ENCODE peak calls at places on chromosomes 7 and 10, in four cellular contexts. L is HepG2, Z is GM12878, M is K562. U is an unnamed sample.

GRCh38 chr10:70178139-70178725 is 7.9 kb upstream of the SAR1A start:
- DNase-seq in L (no peak), Z (no peak), M (no peak), U (no peak)

GRCh38 chr10:46020871-46021553 is 9.4 kb downstream of the NCOA4 start:
- DNase-seq in L (peak), Z (no peak), M (no peak), U (no peak)

GRCh38 chr7:73696372-73696771 is 13.0 kb downstream of the BUD23 start:
- DNase-seq in L (no peak), Z (no peak), M (no peak), U (no peak)

GRCh38 chr10:21020545-21020944 is 123.4 kb upstream of the NEBL start:
- DNase-seq in L (peak), Z (peak), M (peak), U (peak)

GRCh38 chr10:110067960-110068770 is 60.4 kb downstream of the ADD3 start:
- DNase-seq in L (peak), Z (no peak), M (peak), U (peak)

GRCh38 chr7:108570146-108570755 is 577 bp downstream of the DNAJB9 start:
- DNase-seq in L (peak), Z (no peak), M (peak), U (peak)

GRCh38 chr10:125002423-125003145 is 60.7 kb downstream of the ZRANB1 start:
- DNase-seq in L (no peak), Z (no peak), M (no peak), U (no peak)

GRCh38 chr7:46859963-46860475 is 721.9 kb downstream of the TNS3 start:
- DNase-seq in L (no peak), Z (no peak), M (no peak), U (no peak)

GRCh38 chr10:106440355-106440754 is 724.2 kb downstream of the SORCS1 start:
- DNase-seq in L (no peak), Z (no peak), M (no peak), U (no peak)

GRCh38 chr10:86688398-86688921 is 20.1 kb downstream of the LDB3 start:
- DNase-seq in L (peak), Z (no peak), M (peak), U (peak)

GRCh38 chr10:9219860-9220259 is 1165.4 kb downstream of the GATA3 start:
- DNase-seq in L (no peak), Z (no peak), M (no peak), U (no peak)

GRCh38 chr10:58775960-58776574 is 263.4 kb downstream of the BICC1 start:
- DNase-seq in L (no peak), Z (no peak), M (no peak), U (no peak)

GRCh38 chr10:49569031-49569765 is 30.3 kb upstream of the ERCC6 start:
- DNase-seq in L (no peak), Z (no peak), M (no peak), U (no peak)

GRCh38 chr10:125144693-125145623 is 15.4 kb downstream of the CTBP2 start:
- DNase-seq in L (no peak), Z (no peak), M (peak), U (peak)

GRCh38 chr10:73537288-73537687 is 41.5 kb upstream of the PPP3CB start:
- DNase-seq in L (no peak), Z (no peak), M (no peak), U (no peak)

GRCh38 chr7:22361320-22361719 is 4.4 kb upstream of the RAPGEF5 start:
- DNase-seq in L (no peak), Z (no peak), M (no peak), U (no peak)

GRCh38 chr10:130660266-130660665 is 524.1 kb downstream of the GLRX3 start:
- DNase-seq in L (no peak), Z (no peak), M (no peak), U (no peak)

GRCh38 chr10:32239770-32240169 is 107.2 kb downstream of the EPC1 start:
- DNase-seq in L (no peak), Z (no peak), M (no peak), U (no peak)

GRCh38 chr7:19118896-19119301 is 1.5 kb upstream of the TWIST1 start:
- DNase-seq in L (no peak), Z (no peak), M (no peak), U (no peak)

GRCh38 chr10:70474780-70475179 is 3.8 kb upstream of the PALD1 start:
- DNase-seq in L (no peak), Z (no peak), M (no peak), U (no peak)

GRCh38 chr10:128695326-128695725 is 569.1 kb upstream of the MKI67 start:
- DNase-seq in L (no peak), Z (no peak), M (no peak), U (no peak)

GRCh38 chr10:33899578-33900531 is 565.4 kb upstream of the NRP1 start:
- DNase-seq in L (peak), Z (no peak), M (no peak), U (no peak)

GRCh38 chr7:116805100-116805544 is 57.3 kb upstream of the CAPZA2 start:
- DNase-seq in L (peak), Z (no peak), M (no peak), U (peak)

GRCh38 chr7:105399043-105399725 is 10.5 kb upstream of the SRPK2 start:
- DNase-seq in L (peak), Z (no peak), M (peak), U (no peak)

GRCh38 chr7:7707756-7708310 is 10.6 kb downstream of the RPA3 start:
- DNase-seq in L (peak), Z (no peak), M (no peak), U (no peak)

GRCh38 chr7:21504021-21504420 is 38.8 kb upstream of the DNAH11 start:
- DNase-seq in L (no peak), Z (no peak), M (no peak), U (no peak)

GRCh38 chr10:29204119-29204518 is 84.8 kb upstream of the LYZL1 start:
- DNase-seq in L (peak), Z (no peak), M (no peak), U (no peak)

GRCh38 chr7:80330434-80330833 is 181.4 kb downstream of the GNAT3 start:
- DNase-seq in L (no peak), Z (no peak), M (no peak), U (no peak)

GRCh38 chr10:113298616-113299015 is 254.2 kb upstream of the HABP2 start:
- DNase-seq in L (no peak), Z (no peak), M (no peak), U (no peak)

GRCh38 chr7:81013036-81013435 is 94.2 kb upstream of the SEMA3C start:
- DNase-seq in L (no peak), Z (no peak), M (no peak), U (no peak)

GRCh38 chr10:30432631-30433285 is 1.2 kb upstream of the MAP3K8 start:
- DNase-seq in L (no peak), Z (no peak), M (peak), U (no peak)

GRCh38 chr7:23235688-23236280 is 10.8 kb upstream of the GPNMB start:
- DNase-seq in L (peak), Z (no peak), M (no peak), U (no peak)

GRCh38 chr10:36888925-36889573 is 236.3 kb upstream of the ANKRD30A start:
- DNase-seq in L (peak), Z (no peak), M (peak), U (peak)

GRCh38 chr7:130242198-130243014 is 24.3 kb upstream of the CPA2 start:
- DNase-seq in L (peak), Z (peak), M (peak), U (peak)

GRCh38 chr10:76769161-76769560 is 868.4 kb downstream of the KCNMA1 start:
- DNase-seq in L (no peak), Z (no peak), M (no peak), U (no peak)
- TF ChIP-seq FOXK2 in L (no peak), Z (no peak), M (no peak), U (no peak)

GRCh38 chr7:473211-473734 is 46.4 kb downstream of the PDGFA start:
- DNase-seq in L (no peak), Z (no peak), M (no peak), U (no peak)
- TF ChIP-seq BHLHE40 in L (no peak), Z (no peak), M (no peak), U (no peak)

GRCh38 chr7:28002638-28003037 is 178.0 kb downstream of the JAZF1 start:
- DNase-seq in L (no peak), Z (no peak), M (peak), U (no peak)

GRCh38 chr7:28003408-28003807 is 177.2 kb downstream of the JAZF1 start:
- DNase-seq in L (no peak), Z (no peak), M (no peak), U (no peak)

GRCh38 chr7:27996141-27996540 is 184.5 kb downstream of the JAZF1 start:
- DNase-seq in L (no peak), Z (no peak), M (no peak), U (no peak)

GRCh38 chr7:27997188-27997707 is 183.3 kb downstream of the JAZF1 start:
- DNase-seq in L (no peak), Z (no peak), M (no peak), U (no peak)

GRCh38 chr7:27999829-28000228 is 180.8 kb downstream of the JAZF1 start:
- DNase-seq in L (no peak), Z (no peak), M (no peak), U (no peak)
- TF ChIP-seq FOXK2 in L (no peak), Z (no peak), M (no peak), U (no peak)

DNA sequence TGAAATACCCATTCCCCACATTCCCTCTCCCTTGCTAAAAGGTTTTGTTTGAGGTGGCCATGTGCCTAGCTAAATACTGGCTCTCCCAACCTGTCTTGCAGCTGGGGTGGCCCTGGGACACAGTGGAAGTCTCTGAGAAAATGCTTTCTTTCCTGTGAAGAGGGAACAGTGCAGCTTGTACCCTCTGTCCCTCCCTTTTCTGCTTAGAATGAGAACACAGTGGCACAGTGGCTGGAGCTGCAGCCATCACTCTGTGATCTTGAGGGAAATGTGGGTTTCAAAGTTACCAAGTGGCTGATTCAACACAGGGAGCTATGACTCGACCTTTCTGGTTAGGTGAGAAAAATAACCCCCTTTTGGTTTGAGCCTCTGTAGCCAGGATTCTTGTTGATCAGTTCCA is 62.7 kb upstream of the CARD11 start:
- DNase-seq in L (no peak), Z (no peak), M (no peak), U (no peak)
- TF ChIP-seq BHLHE40 in L (no peak), Z (no peak), M (no peak), U (no peak)

DNA sequence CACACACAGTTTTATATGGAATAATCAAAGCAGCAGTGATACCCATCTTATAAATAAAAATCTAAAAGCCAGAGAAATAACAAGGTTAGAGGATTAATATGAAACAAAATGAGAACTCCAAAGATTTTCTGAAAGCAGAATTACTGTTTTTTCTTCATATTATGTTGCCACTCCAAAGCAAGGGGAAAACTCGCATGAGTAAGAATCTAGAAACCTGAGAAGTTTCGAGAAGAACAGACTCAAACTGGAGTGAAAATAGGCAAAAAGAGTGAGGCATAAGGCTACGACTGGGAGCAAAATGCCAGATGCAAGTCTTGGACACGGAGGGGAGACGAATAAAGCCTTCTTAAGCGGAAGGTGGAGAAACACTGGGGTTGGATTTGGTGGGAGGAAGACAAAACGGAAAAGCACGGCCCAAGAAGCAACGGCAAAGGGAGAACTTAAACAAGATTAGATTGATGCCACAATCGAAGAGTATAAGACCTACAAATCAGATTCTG is 923 bp downstream of the TNPO3 start:
- DNase-seq in L (no peak), Z (no peak), M (no peak), U (no peak)
- TF ChIP-seq FOXK2 in L (no peak), Z (no peak), M (no peak), U (no peak)

GRCh38 chr7:100671353-100672327 is 1.9 kb upstream of the GNB2 start:
- DNase-seq in L (no peak), Z (no peak), M (no peak), U (no peak)

GRCh38 chr7:100674441-100675407 is 1.2 kb downstream of the GNB2 start:
- DNase-seq in L (no peak), Z (no peak), M (no peak), U (no peak)

GRCh38 chr7:100673302-100673941 is at the start of gene GNB2:
- DNase-seq in L (peak), Z (peak), M (peak), U (peak)

GRCh38 chr7:100675581-100676350 is 2.2 kb downstream of the GNB2 start:
- DNase-seq in L (no peak), Z (peak), M (peak), U (no peak)

GRCh38 chr7:100673942-100674431 is 447 bp downstream of the GNB2 start:
- DNase-seq in L (no peak), Z (no peak), M (peak), U (no peak)
- TF ChIP-seq BHLHE40 in L (no peak), Z (no peak), M (no peak), U (no peak)

DNA sequence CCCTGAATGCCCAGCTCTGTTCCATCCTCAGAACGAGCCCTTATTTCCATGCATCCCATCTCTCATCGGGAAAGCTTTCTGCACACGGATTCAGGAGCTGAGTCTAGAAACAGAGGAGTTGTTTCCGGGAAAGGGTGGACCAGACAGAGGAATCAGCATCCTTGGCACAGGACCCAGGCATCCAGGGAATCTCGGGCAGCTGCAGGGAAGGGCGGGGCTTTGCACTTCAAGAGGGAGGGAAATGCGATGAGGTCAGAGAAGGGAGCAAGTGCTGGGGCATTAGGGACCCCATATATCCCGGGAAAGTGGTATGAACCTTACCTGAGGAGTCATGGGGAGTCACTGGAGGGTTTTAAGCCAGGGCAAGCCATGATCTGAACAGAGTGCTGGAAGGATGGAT is 68.5 kb downstream of the NPTX2 start:
- DNase-seq in L (no peak), Z (no peak), M (no peak), U (no peak)
- TF ChIP-seq FOXK2 in L (no peak), Z (no peak), M (no peak), U (no peak)

DNA sequence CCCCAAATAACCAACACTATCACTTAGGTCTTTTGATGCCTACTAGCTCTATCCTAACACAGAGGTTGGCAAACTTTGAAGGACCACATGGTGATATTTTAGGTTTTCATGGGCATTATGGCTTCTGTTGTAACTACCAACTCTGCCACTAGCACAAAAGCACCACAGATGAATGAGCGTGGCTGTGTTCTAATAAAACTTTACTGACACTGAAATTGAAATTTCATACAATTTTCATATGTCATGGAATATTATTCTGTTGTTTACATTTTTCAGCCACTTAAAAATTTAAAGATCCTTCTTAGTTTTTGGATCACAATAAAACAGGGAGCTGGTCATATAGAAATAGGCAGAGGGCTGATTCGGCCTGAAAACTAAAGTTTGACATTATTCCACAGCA is 26.4 kb downstream of the CBX3 start:
- DNase-seq in L (no peak), Z (no peak), M (no peak), U (no peak)
- TF ChIP-seq BHLHE40 in L (no peak), Z (no peak), M (no peak), U (no peak)

DNA sequence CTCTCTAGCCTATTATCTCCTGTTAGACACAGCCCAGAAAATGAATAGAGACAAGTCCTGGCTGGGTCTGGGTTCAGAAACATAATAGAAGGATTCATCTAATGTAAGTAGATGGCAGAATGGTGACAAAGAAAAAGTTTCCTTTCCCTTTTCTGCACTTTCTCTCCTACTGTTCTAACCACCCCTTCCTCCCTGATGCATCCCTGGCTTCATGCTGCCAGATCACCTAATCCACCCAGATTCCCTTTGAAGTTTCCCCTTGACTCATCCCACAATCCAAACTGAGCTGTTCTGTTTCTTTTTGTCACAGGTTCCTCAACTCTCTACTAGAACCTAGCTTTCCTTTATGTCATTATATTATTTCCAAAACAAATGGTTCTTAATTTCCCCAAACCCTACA is 1.1 kb upstream of the MACC1 start:
- DNase-seq in L (peak), Z (no peak), M (no peak), U (no peak)
- TF ChIP-seq FOXK2 in L (no peak), Z (no peak), M (no peak), U (no peak)

GRCh38 chr7:45021604-45022296 is 21.7 kb downstream of the CCM2 start:
- DNase-seq in L (no peak), Z (peak), M (no peak), U (no peak)
- TF ChIP-seq BHLHE40 in L (no peak), Z (no peak), M (no peak), U (no peak)